ENCODE peak calls at places on chromosomes 11 and 22, in five cellular contexts. H, F, O, A and G are unnamed samples.

GRCh38 chr11:114779189-114779588 is 100.9 kb downstream of the NXPE2 start:
- DNase-seq in H (no peak), F (no peak), O (no peak), A (no peak), G (no peak)

GRCh38 chr11:112806876-112807275 is 154.3 kb upstream of the NCAM1 start:
- DNase-seq in H (peak; percentile 17), F (no peak), O (peak; percentile 42), A (no peak), G (no peak)

GRCh38 chr11:128624269-128625170 is 37.2 kb upstream of the ETS1 start:
- DNase-seq in H (peak; percentile 49), F (no peak), O (no peak), A (no peak), G (peak; percentile 29)

GRCh38 chr11:1419811-1420210 is 30.1 kb downstream of the BRSK2 start:
- DNase-seq in H (no peak), F (no peak), O (no peak), A (no peak), G (no peak)

GRCh38 chr11:62260261-62260953 is 9.6 kb upstream of the SCGB2A2 start:
- DNase-seq in H (no peak), F (no peak), O (peak; percentile 8), A (no peak), G (no peak)

GRCh38 chr22:21942407-21942895 is 10.2 kb downstream of the PPM1F start:
- DNase-seq in H (peak; percentile 83), F (no peak), O (no peak), A (peak; percentile 27), G (peak; percentile 81)

GRCh38 chr11:123176785-123177184 is 18.3 kb downstream of the CLMP start:
- DNase-seq in H (no peak), F (no peak), O (no peak), A (no peak), G (no peak)

GRCh38 chr11:23688835-23689234 is 808.0 kb upstream of the LUZP2 start:
- DNase-seq in H (peak; percentile 13), F (no peak), O (no peak), A (no peak), G (peak; percentile 36)

GRCh38 chr11:67045314-67045713 is 11.3 kb upstream of the RHOD start:
- DNase-seq in H (peak; percentile 84), F (no peak), O (no peak), A (no peak), G (peak; percentile 66)

GRCh38 chr11:102177974-102178631 is 67.9 kb downstream of the YAP1 start:
- DNase-seq in H (peak; percentile 99), F (no peak), O (no peak), A (no peak), G (peak; percentile 91)

GRCh38 chr22:42841444-42841843 is 15.6 kb downstream of the ARFGAP3 start:
- DNase-seq in H (no peak), F (no peak), O (no peak), A (no peak), G (peak; percentile 79)

GRCh38 chr22:44489817-44490216 is 8.2 kb downstream of the RTL6 start:
- DNase-seq in H (no peak), F (no peak), O (no peak), A (no peak), G (no peak)

GRCh38 chr22:19203839-19204238 is 25.3 kb upstream of the SLC25A1 start:
- DNase-seq in H (no peak), F (no peak), O (no peak), A (no peak), G (no peak)

GRCh38 chr11:31856248-31856647 is 45.1 kb upstream of the PAX6 start:
- DNase-seq in H (peak; percentile 78), F (no peak), O (no peak), A (no peak), G (peak; percentile 4)

GRCh38 chr11:61715877-61716276 is 35.7 kb downstream of the DAGLA start:
- DNase-seq in H (no peak), F (no peak), O (no peak), A (no peak), G (no peak)

GRCh38 chr11:21144556-21144955 is 475.2 kb downstream of the NELL1 start:
- DNase-seq in H (no peak), F (no peak), O (no peak), A (no peak), G (no peak)

GRCh38 chr22:41288245-41288946 is 2.4 kb upstream of the RANGAP1 start:
- DNase-seq in H (peak; percentile 94), F (no peak), O (peak; percentile 67), A (no peak), G (peak; percentile 91)

GRCh38 chr11:33893711-33894401 is 2.0 kb upstream of the LMO2 start:
- DNase-seq in H (no peak), F (peak; percentile 37), O (no peak), A (no peak), G (no peak)

GRCh38 chr22:20526628-20527355 is 19.4 kb downstream of the MED15 start:
- DNase-seq in H (peak; percentile 81), F (no peak), O (no peak), A (no peak), G (peak; percentile 91)

GRCh38 chr11:126145954-126146353 is 65.5 kb downstream of the RPUSD4 start:
- DNase-seq in H (no peak), F (no peak), O (no peak), A (no peak), G (no peak)

GRCh38 chr11:36055356-36055755 is 111.5 kb downstream of the LDLRAD3 start:
- DNase-seq in H (no peak), F (no peak), O (no peak), A (no peak), G (no peak)

GRCh38 chr22:46576556-46577351 is 39.3 kb upstream of the CELSR1 start:
- DNase-seq in H (no peak), F (peak; percentile 44), O (peak; percentile 37), A (peak; percentile 50), G (peak; percentile 64)

GRCh38 chr11:61577383-61578118 is 3.3 kb downstream of the SYT7 start:
- DNase-seq in H (no peak), F (no peak), O (no peak), A (no peak), G (no peak)

GRCh38 chr11:112922606-112923005 is 38.6 kb upstream of the NCAM1 start:
- DNase-seq in H (no peak), F (no peak), O (no peak), A (no peak), G (no peak)

GRCh38 chr11:18729426-18729825 is 3.4 kb upstream of the IGSF22 start:
- DNase-seq in H (no peak), F (no peak), O (no peak), A (no peak), G (no peak)

GRCh38 chr22:46569055-46569847 is 31.8 kb upstream of the CELSR1 start:
- DNase-seq in H (no peak), F (no peak), O (no peak), A (no peak), G (no peak)

GRCh38 chr11:32826113-32826512 is 3.6 kb upstream of the PRRG4 start:
- DNase-seq in H (no peak), F (no peak), O (no peak), A (no peak), G (no peak)

GRCh38 chr11:33769542-33769941 is 4.8 kb downstream of the FBXO3 start:
- DNase-seq in H (peak; percentile 91), F (no peak), O (no peak), A (no peak), G (peak; percentile 49)

GRCh38 chr11:112159098-112159761 is 4.7 kb downstream of the IL18 start:
- DNase-seq in H (no peak), F (no peak), O (no peak), A (no peak), G (peak; percentile 38)

GRCh38 chr11:2318707-2319106 is 16.9 kb downstream of the TSPAN32 start:
- DNase-seq in H (no peak), F (no peak), O (no peak), A (no peak), G (no peak)

GRCh38 chr22:28799834-28800307 is 498 bp downstream of the XBP1 start:
- DNase-seq in H (no peak), F (no peak), O (no peak), A (no peak), G (peak; percentile 69)